ENCODE peak calls at places on chromosomes 5 and 9, in six cellular contexts. L is mucosa of gallbladder; C is activated naive CD4-positive, alpha-beta T cell treated with anti-CD3 and anti-CD28 coated beads for 36 hours; U is iPS-NIHi11; I is glutamatergic neuron; H is T1000. D is an unnamed sample.
A peak's percentile ranks its signal among the peaks of the same experiment; 100 is the strongest.

GRCh38 chr5:23820764-23821471 is 313.5 kb downstream of the PRDM9 start:
- DNase-seq in L (no peak), C (no peak), U (peak; percentile 36), I (no peak), H (no peak), D (no peak)

GRCh38 chr9:83449981-83450380 is 88.2 kb downstream of the FRMD3 start:
- DNase-seq in L (no peak), C (no peak), U (no peak), I (no peak), H (no peak), D (no peak)

GRCh38 chr5:54638090-54638489 is 120.5 kb downstream of the SNX18 start:
- DNase-seq in L (no peak), C (no peak), U (no peak), I (no peak), H (no peak), D (no peak)

GRCh38 chr9:128940271-128940921 is 7.0 kb downstream of the DOLK start:
- DNase-seq in L (no peak), C (no peak), U (no peak), I (no peak), H (no peak), D (no peak)

GRCh38 chr9:137502008-137502913 is 43.1 kb upstream of the NSMF start:
- DNase-seq in L (no peak), C (no peak), U (peak; percentile 90), I (peak; percentile 80), H (peak; percentile 38), D (no peak)

GRCh38 chr5:116621599-116621998 is 47.0 kb upstream of the SEMA6A start:
- DNase-seq in L (no peak), C (no peak), U (no peak), I (no peak), H (no peak), D (no peak)

GRCh38 chr5:168404366-168404765 is 81.9 kb upstream of the RARS1 start:
- DNase-seq in L (no peak), C (no peak), U (no peak), I (no peak), H (peak; percentile 18), D (no peak)

GRCh38 chr5:112186401-112186990 is 232.6 kb downstream of the EPB41L4A start:
- DNase-seq in L (no peak), C (peak; percentile 35), U (no peak), I (no peak), H (no peak), D (no peak)

GRCh38 chr5:15009420-15009819 is 137.8 kb upstream of the ANKH start:
- DNase-seq in L (peak; percentile 67), C (no peak), U (no peak), I (no peak), H (no peak), D (peak; percentile 74)

GRCh38 chr9:95876595-95876994 is 1.1 kb downstream of the ERCC6L2 start:
- DNase-seq in L (no peak), C (no peak), U (no peak), I (no peak), H (no peak), D (no peak)

GRCh38 chr9:13942695-13943094 is 371.2 kb downstream of the NFIB start:
- DNase-seq in L (no peak), C (peak; percentile 18), U (no peak), I (no peak), H (no peak), D (no peak)

GRCh38 chr5:111996574-111996973 is 239.6 kb upstream of the NREP start:
- DNase-seq in L (no peak), C (no peak), U (no peak), I (no peak), H (no peak), D (no peak)

GRCh38 chr5:69493235-69493925 is 790 bp downstream of the OCLN start:
- DNase-seq in L (peak; percentile 44), C (peak; percentile 25), U (peak; percentile 62), I (peak; percentile 42), H (no peak), D (no peak)

GRCh38 chr5:86101966-86102365 is 515.8 kb upstream of the COX7C start:
- DNase-seq in L (no peak), C (no peak), U (no peak), I (no peak), H (no peak), D (no peak)

GRCh38 chr5:97877578-97877977 is 694.5 kb upstream of the RIOK2 start:
- DNase-seq in L (no peak), C (no peak), U (no peak), I (no peak), H (no peak), D (no peak)

GRCh38 chr9:68872026-68872501 is 141.8 kb downstream of the PRKACG start:
- DNase-seq in L (no peak), C (no peak), U (peak; percentile 75), I (no peak), H (no peak), D (no peak)

GRCh38 chr5:146877178-146877681 is 1.3 kb downstream of the PPP2R2B start:
- DNase-seq in L (no peak), C (peak; percentile 6), U (no peak), I (no peak), H (no peak), D (no peak)

D was measured in brain pericyte.